ENCODE peak calls at places on chromosomes 6 and 20, in five cellular contexts. J, P, W, D and H are unnamed samples.

GRCh38 chr6:25414168-25414567 is 135.0 kb downstream of the CARMIL1 start:
- DNase-seq in J (no peak), P (no peak), W (no peak), D (no peak), H (no peak)

GRCh38 chr6:147833607-147834006 is 325.1 kb downstream of the SAMD5 start:
- DNase-seq in J (no peak), P (no peak), W (no peak), D (no peak), H (no peak)

GRCh38 chr20:54073288-54073687 is 2.9 kb upstream of the BCAS1 start:
- DNase-seq in J (no peak), P (no peak), W (no peak), D (no peak), H (no peak)

GRCh38 chr20:58450259-58450658 is 61.2 kb downstream of the VAPB start:
- DNase-seq in J (no peak), P (peak; percentile 67), W (no peak), D (no peak), H (no peak)

GRCh38 chr6:145352382-145353080 is 382.8 kb downstream of the EPM2A start:
- DNase-seq in J (no peak), P (no peak), W (no peak), D (no peak), H (no peak)

GRCh38 chr20:12557224-12557623 is 451.5 kb upstream of the SPTLC3 start:
- DNase-seq in J (no peak), P (no peak), W (no peak), D (no peak), H (no peak)

GRCh38 chr6:163588211-163588919 is 173.8 kb downstream of the QKI start:
- DNase-seq in J (no peak), P (no peak), W (no peak), D (no peak), H (no peak)

GRCh38 chr6:136127856-136128255 is 122.3 kb downstream of the MTFR2 start:
- DNase-seq in J (no peak), P (no peak), W (no peak), D (no peak), H (no peak)

GRCh38 chr6:130008236-130008873 is 10.0 kb upstream of the L3MBTL3 start:
- DNase-seq in J (no peak), P (no peak), W (no peak), D (no peak), H (no peak)

GRCh38 chr6:55818482-55818881 is 56.9 kb downstream of the BMP5 start:
- DNase-seq in J (no peak), P (no peak), W (no peak), D (no peak), H (no peak)

GRCh38 chr20:42549496-42549895 is 640.2 kb downstream of the PTPRT start:
- DNase-seq in J (no peak), P (no peak), W (no peak), D (no peak), H (no peak)

GRCh38 chr6:47131773-47132172 is 89.6 kb upstream of the ADGRF1 start:
- DNase-seq in J (no peak), P (no peak), W (no peak), D (no peak), H (no peak)

GRCh38 chr6:78538002-78538401 is 329.3 kb upstream of the IRAK1BP1 start:
- DNase-seq in J (no peak), P (no peak), W (no peak), D (no peak), H (no peak)

GRCh38 chr6:139764498-139764986 is 390.1 kb upstream of the CITED2 start:
- DNase-seq in J (peak; percentile 42), P (peak; percentile 66), W (no peak), D (peak; percentile 66), H (peak; percentile 83)

GRCh38 chr20:63946986-63947637 is 9.1 kb downstream of the UCKL1 start:
- DNase-seq in J (no peak), P (no peak), W (no peak), D (no peak), H (no peak)

GRCh38 chr6:20868397-20869185 is 334.3 kb downstream of the CDKAL1 start:
- DNase-seq in J (no peak), P (no peak), W (no peak), D (no peak), H (no peak)

GRCh38 chr6:36357872-36358234 is 21.2 kb upstream of the BNIP5 start:
- DNase-seq in J (no peak), P (peak; percentile 63), W (no peak), D (no peak), H (no peak)

GRCh38 chr6:36353411-36353915 is 16.8 kb upstream of the BNIP5 start:
- DNase-seq in J (no peak), P (no peak), W (no peak), D (no peak), H (no peak)

GRCh38 chr6:36358235-36358915 is 21.7 kb upstream of the BNIP5 start:
- DNase-seq in J (no peak), P (peak; percentile 75), W (no peak), D (peak; percentile 34), H (no peak)

GRCh38 chr6:36352477-36353157 is 15.9 kb upstream of the BNIP5 start:
- DNase-seq in J (no peak), P (no peak), W (no peak), D (no peak), H (no peak)

DNA sequence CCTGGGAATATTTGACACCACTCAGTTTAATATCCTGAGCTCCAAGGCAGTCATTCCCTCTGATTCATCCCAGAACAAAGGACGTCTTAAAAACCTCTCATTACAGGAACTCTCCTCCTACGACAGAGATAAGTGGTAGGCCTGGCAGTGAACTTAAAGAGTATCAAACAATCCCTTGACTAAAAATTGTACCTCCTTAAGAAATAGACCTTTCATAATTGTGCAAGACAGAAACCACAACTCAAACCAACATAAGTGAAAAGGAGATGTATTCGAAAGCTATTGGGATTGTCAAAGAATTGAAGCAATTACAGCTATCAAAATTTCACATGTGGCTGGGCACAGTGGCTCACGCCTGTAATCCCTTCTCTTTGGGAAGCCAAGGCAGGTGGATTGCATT is 19.1 kb upstream of the BNIP5 start:
- DNase-seq in J (no peak), P (no peak), W (no peak), D (no peak), H (no peak)
- TF ChIP-seq RAD21 in J (no peak), P (no peak), W (no peak), D (no peak), H (no peak)

DNA sequence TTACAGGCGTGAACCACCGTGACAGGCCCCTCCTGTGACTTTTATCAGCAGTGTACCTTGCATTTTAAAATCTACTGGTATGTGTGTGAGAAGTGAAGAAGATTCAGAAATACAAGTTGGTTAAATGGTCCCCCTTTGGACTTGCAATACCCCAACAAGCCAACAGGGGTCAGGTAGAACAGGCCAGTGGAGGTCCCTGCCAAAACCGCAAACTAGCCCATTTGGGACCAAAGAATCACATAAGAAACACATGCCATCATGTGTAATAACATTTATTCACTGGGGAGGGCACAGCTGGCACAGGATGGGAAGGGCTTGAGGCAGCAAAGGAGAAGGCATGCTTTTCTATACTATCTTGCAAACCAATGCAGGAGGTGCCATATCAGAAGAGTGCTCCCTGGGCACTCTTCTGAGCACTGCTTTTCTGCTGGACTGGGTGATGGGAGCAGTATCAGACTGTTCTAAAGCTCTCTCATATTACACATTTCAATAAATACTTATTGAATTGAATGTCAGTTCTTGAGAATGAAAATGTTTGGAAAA is 116.1 kb upstream of the TRAF3IP2 start:
- DNase-seq in J (peak; percentile 64), P (no peak), W (no peak), D (peak; percentile 24), H (peak; percentile 13)
- H3K4me2 ChIP-seq in J (no peak overlapping the region), P (no peak overlapping the region), W (no peak overlapping the region), D (no peak overlapping the region), H (no peak overlapping the region)

GRCh38 chr20:32142991-32143390 is 33.5 kb downstream of the TM9SF4 start:
- DNase-seq in J (no peak), P (no peak), W (no peak), D (no peak), H (no peak)

GRCh38 chr20:32140603-32141002 is 31.1 kb downstream of the TM9SF4 start:
- DNase-seq in J (no peak), P (no peak), W (no peak), D (no peak), H (no peak)

GRCh38 chr20:32139947-32140346 is 30.4 kb downstream of the TM9SF4 start:
- DNase-seq in J (no peak), P (peak; percentile 53), W (no peak), D (no peak), H (no peak)

GRCh38 chr20:32138921-32139320 is 29.4 kb downstream of the TM9SF4 start:
- DNase-seq in J (no peak), P (no peak), W (no peak), D (no peak), H (no peak)

DNA sequence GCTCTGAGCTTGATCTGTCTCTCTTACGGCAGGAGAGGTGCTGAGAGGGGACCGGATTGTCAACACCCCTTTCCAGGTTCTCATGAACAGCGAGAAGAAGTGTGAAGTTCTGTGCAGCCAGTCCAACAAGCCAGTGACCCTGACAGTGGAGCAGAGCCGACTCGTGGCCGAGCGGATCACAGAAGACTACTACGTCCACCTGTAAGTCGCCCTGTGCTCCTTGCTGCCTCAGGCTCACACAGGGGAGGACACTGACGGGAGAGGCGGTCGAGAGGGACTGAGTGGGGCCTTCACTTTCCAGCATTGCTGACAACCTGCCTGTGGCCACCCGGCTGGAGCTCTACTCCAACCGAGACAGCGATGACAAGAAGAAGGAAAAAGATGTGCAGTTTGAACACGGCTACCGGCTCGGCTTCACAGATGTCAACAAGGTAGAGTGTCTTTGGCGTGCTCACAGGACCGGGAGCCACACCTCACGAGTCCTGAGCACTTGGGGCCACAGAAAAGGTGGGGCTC is 32.0 kb downstream of the TM9SF4 start:
- DNase-seq in J (no peak), P (no peak), W (no peak), D (no peak), H (no peak)
- TF ChIP-seq SRF in J (no peak), P (no peak), W (no peak), D (no peak), H (no peak)

GRCh38 chr6:38262041-38262440 is 377.7 kb downstream of the BTBD9 start:
- DNase-seq in J (no peak), P (no peak), W (peak; percentile 25), D (peak; percentile 57), H (no peak)

GRCh38 chr6:38261626-38262025 is 378.1 kb downstream of the BTBD9 start:
- DNase-seq in J (no peak), P (no peak), W (no peak), D (no peak), H (no peak)

GRCh38 chr6:38262609-38263008 is 377.1 kb downstream of the BTBD9 start:
- DNase-seq in J (no peak), P (no peak), W (no peak), D (no peak), H (no peak)

GRCh38 chr6:38266921-38267354 is 372.8 kb downstream of the BTBD9 start:
- DNase-seq in J (no peak), P (no peak), W (no peak), D (no peak), H (no peak)

GRCh38 chr6:38264605-38265004 is 375.1 kb downstream of the BTBD9 start:
- DNase-seq in J (no peak), P (no peak), W (no peak), D (peak; percentile 22), H (no peak)
- TF ChIP-seq RAD21 in J (no peak), P (no peak), W (no peak), D (no peak), H (no peak)

DNA sequence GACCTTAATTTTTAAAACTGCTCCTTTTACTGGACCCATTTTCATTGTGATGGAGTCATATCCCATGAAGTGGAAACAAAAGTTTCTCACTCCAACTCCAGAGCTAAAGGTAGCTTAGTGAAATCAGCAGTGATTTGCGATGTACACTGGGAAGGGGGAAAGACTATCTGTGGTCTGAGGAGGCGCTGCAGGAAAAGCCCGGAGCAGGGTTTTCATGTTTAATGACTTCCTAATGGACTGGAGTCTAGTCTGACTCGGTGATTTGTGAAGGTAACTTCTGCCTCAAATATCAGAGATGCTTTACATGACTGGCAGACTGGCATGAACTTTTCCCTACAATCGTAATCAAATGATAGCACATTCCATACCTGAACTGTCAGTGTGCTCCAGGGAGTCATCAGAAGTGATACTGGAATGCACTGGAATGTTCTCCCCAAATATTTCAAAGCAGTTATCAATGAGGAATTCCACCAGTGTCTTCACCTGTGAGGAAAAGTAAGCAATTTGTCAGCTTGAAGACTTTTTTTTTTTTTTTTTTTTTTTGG is 7.0 kb downstream of the TAGAP start:
- DNase-seq in J (no peak), P (no peak), W (no peak), D (no peak), H (no peak)
- H3K4me2 ChIP-seq in J (no peak overlapping the region), P (peak overlapping the region; percentile 63), W (no peak overlapping the region), D (no peak overlapping the region), H (no peak overlapping the region)